ENCODE peak calls at places on chromosomes 6 and 20, in four cellular contexts. X is spleen; T is effector memory CD4-positive, alpha-beta T cell; M is AG04450. C is an unnamed sample.

GRCh38 chr6:156779206-156780116 is 2.3 kb downstream of the ARID1B start:
- DNase-seq in X (peak), T (peak), M (no peak), C (peak)

GRCh38 chr6:161276605-161277155 is 2.8 kb upstream of the AGPAT4 start:
- DNase-seq in X (no peak), T (no peak), M (no peak), C (no peak)

GRCh38 chr6:35317483-35318199 is 20.0 kb downstream of the DEF6 start:
- DNase-seq in X (no peak), T (no peak), M (no peak), C (no peak)

GRCh38 chr6:150211700-150212615 is 69.1 kb downstream of the PPP1R14C start:
- DNase-seq in X (no peak), T (no peak), M (no peak), C (no peak)

GRCh38 chr20:1322511-1323245 is 6.3 kb downstream of the SDCBP2 start:
- DNase-seq in X (peak), T (no peak), M (peak), C (peak)

GRCh38 chr20:44709380-44709779 is 5.8 kb upstream of the CCN5 start:
- DNase-seq in X (no peak), T (no peak), M (no peak), C (no peak)

GRCh38 chr6:144683216-144684070 is 398.3 kb downstream of the UTRN start:
- DNase-seq in X (no peak), T (no peak), M (no peak), C (no peak)

GRCh38 chr6:79420054-79420453 is 117.2 kb downstream of the LCA5 start:
- DNase-seq in X (no peak), T (no peak), M (no peak), C (no peak)

GRCh38 chr6:4804095-4804494 is 27.9 kb downstream of the CDYL start:
- DNase-seq in X (no peak), T (no peak), M (no peak), C (no peak)

GRCh38 chr6:36793913-36794703 is 45.1 kb downstream of the CPNE5 start:
- DNase-seq in X (no peak), T (no peak), M (no peak), C (no peak)

GRCh38 chr6:2940010-2940850 is 31.1 kb downstream of the SERPINB6 start:
- DNase-seq in X (peak), T (peak), M (no peak), C (no peak)

GRCh38 chr6:88490865-88491264 is 324.7 kb upstream of the CNR1 start:
- DNase-seq in X (no peak), T (no peak), M (no peak), C (no peak)

GRCh38 chr20:25054133-25054820 is 3.7 kb downstream of the ACSS1 start:
- DNase-seq in X (peak), T (no peak), M (no peak), C (peak)

GRCh38 chr20:4769328-4769727 is 47.6 kb downstream of the PRND start:
- DNase-seq in X (no peak), T (no peak), M (no peak), C (no peak)

GRCh38 chr20:36806049-36806448 is 32.5 kb upstream of the DSN1 start:
- DNase-seq in X (no peak), T (no peak), M (no peak), C (no peak)

GRCh38 chr20:6152777-6153176 is 29.9 kb upstream of the FERMT1 start:
- DNase-seq in X (no peak), T (no peak), M (no peak), C (no peak)

GRCh38 chr6:77535172-77535571 is 71.9 kb upstream of the HTR1B start:
- DNase-seq in X (no peak), T (no peak), M (no peak), C (no peak)

GRCh38 chr20:3174442-3175263 is 1.3 kb upstream of the LZTS3 start:
- DNase-seq in X (no peak), T (no peak), M (no peak), C (no peak)

C was measured in heart left ventricle.